ENCODE peak calls at places on chromosomes 13 and 19, in eight cellular contexts. S, X, U, T, Z, M, D and H are unnamed samples.

GRCh38 chr13:98784666-98785065 is 32.2 kb upstream of the SLC15A1 start:
- DNase-seq in S (no peak), T (no peak), Z (no peak), U (no peak), X (no peak), M (peak), D (no peak), H (no peak)

GRCh38 chr13:75901509-75901908 is 265.4 kb downstream of the LMO7 start:
- DNase-seq in U (no peak), X (no peak), S (no peak), Z (no peak), M (no peak), T (no peak), D (no peak), H (no peak)

GRCh38 chr19:17475541-17476115 is 5.3 kb downstream of the SLC27A1 start:
- DNase-seq in D (no peak), X (no peak), M (no peak), Z (no peak), U (peak), S (no peak), T (no peak), H (peak)

GRCh38 chr13:30796132-30796832 is 60.9 kb downstream of the ALOX5AP start:
- DNase-seq in X (no peak), D (no peak), T (no peak), S (no peak), M (no peak), U (no peak), Z (no peak), H (peak)

GRCh38 chr19:57406516-57407123 is 4.3 kb upstream of the ZNF17 start:
- DNase-seq in M (peak), U (peak), D (peak), S (peak), Z (peak), T (peak), X (no peak), H (peak)

GRCh38 chr13:102584423-102584822 is 12.4 kb upstream of the TPP2 start:
- DNase-seq in T (no peak), D (no peak), M (no peak), Z (no peak), U (peak), S (no peak), X (no peak), H (no peak)

GRCh38 chr19:29934781-29935180 is 7.3 kb upstream of the URI1 start:
- DNase-seq in Z (no peak), M (no peak), T (no peak), S (no peak), D (no peak), U (no peak), X (no peak), H (no peak)

GRCh38 chr19:31905980-31906948 is 439.1 kb upstream of the ZNF507 start:
- DNase-seq in M (no peak), T (no peak), D (no peak), U (no peak), X (no peak), Z (no peak), S (no peak), H (no peak)

GRCh38 chr19:4807188-4807587 is 15.7 kb downstream of the FEM1A start:
- DNase-seq in Z (no peak), T (no peak), X (no peak), S (peak), U (peak), M (no peak), D (no peak), H (no peak)

GRCh38 chr13:31334994-31335549 is 135.3 kb downstream of the B3GLCT start:
- DNase-seq in M (peak), U (no peak), D (no peak), T (no peak), X (no peak), Z (no peak), S (no peak), H (no peak)

GRCh38 chr13:28355046-28355821 is 139.7 kb downstream of the FLT1 start:
- DNase-seq in T (no peak), S (no peak), D (no peak), Z (no peak), X (no peak), U (no peak), M (no peak), H (no peak)

GRCh38 chr13:20106751-20107150 is 54.1 kb downstream of the GJA3 start:
- DNase-seq in T (no peak), U (no peak), X (no peak), Z (no peak), M (no peak), S (no peak), D (no peak), H (no peak)

GRCh38 chr13:113969973-113970611 is 3.8 kb downstream of the C13orf46 start:
- DNase-seq in U (no peak), M (peak), Z (no peak), D (no peak), X (no peak), S (peak), T (no peak), H (no peak)

GRCh38 chr19:10562609-10563008 is 3.2 kb downstream of the KRI1 start:
- DNase-seq in D (no peak), M (no peak), S (no peak), Z (no peak), X (no peak), T (no peak), U (no peak), H (no peak)

GRCh38 chr19:12793290-12794195 is 2.3 kb downstream of the JUNB start:
- DNase-seq in S (peak), X (peak), D (peak), T (peak), U (peak), Z (peak), M (peak), H (peak)

GRCh38 chr19:51798958-51799310 is 4.0 kb downstream of the FPR3 start:
- DNase-seq in D (no peak), X (no peak), U (no peak), M (no peak), T (no peak), Z (no peak), S (peak), H (no peak)

GRCh38 chr19:29378543-29379105 is 147.2 kb upstream of the VSTM2B start:
- DNase-seq in U (no peak), T (no peak), D (no peak), Z (no peak), X (no peak), M (no peak), S (no peak), H (no peak)

GRCh38 chr19:48757089-48757675 is 1.9 kb downstream of the FGF21 start:
- DNase-seq in D (no peak), S (no peak), T (no peak), Z (no peak), U (no peak), X (no peak), M (no peak), H (no peak)

GRCh38 chr13:47794963-47795362 is 206.1 kb downstream of the SUCLA2 start:
- DNase-seq in S (no peak), U (peak), Z (no peak), M (no peak), X (no peak), D (no peak), T (no peak), H (peak)

GRCh38 chr19:4063369-4064072 is 3.2 kb downstream of the ZBTB7A start:
- DNase-seq in D (no peak), M (peak), Z (no peak), S (no peak), U (no peak), T (no peak), X (no peak), H (no peak)

GRCh38 chr13:69459346-69459745 is 648.3 kb upstream of the ATXN8OS start:
- DNase-seq in X (no peak), T (no peak), D (no peak), M (no peak), S (no peak), Z (no peak), U (no peak), H (no peak)

GRCh38 chr13:34302596-34302995 is 484.6 kb downstream of the RFC3 start:
- DNase-seq in D (no peak), U (no peak), M (no peak), X (no peak), T (no peak), Z (no peak), S (no peak), H (no peak)

GRCh38 chr19:44757735-44758505 is 9.4 kb downstream of the BCL3 start:
- DNase-seq in X (no peak), T (no peak), S (peak), D (no peak), Z (no peak), M (no peak), U (no peak), H (peak)

GRCh38 chr19:45716314-45717130 is 14.2 kb downstream of the FBXO46 start:
- DNase-seq in M (peak), D (no peak), X (no peak), U (peak), T (peak), Z (no peak), S (no peak), H (no peak)